ENCODE peak calls at places on chromosome 3, in four cellular contexts. V, E, W and P are unnamed samples.

GRCh38 chr3:187912007-187912406 is 166.7 kb upstream of the BCL6 start:
- DNase-seq in V (no peak), E (no peak), W (no peak), P (no peak)

GRCh38 chr3:126053513-126053912 is 30.4 kb downstream of the SLC41A3 start:
- DNase-seq in V (no peak), E (no peak), W (no peak), P (no peak)

GRCh38 chr3:97940034-97940433 is 32.2 kb downstream of the RIOX2 start:
- DNase-seq in V (peak; percentile 22), E (no peak), W (peak; percentile 52), P (no peak)

GRCh38 chr3:154120903-154121235 is 321 bp upstream of the ARHGEF26 start:
- DNase-seq in V (no peak), E (no peak), W (no peak), P (no peak)

GRCh38 chr3:99945328-99945995 is 127.8 kb downstream of the CMSS1 start:
- DNase-seq in V (peak; percentile 22), E (no peak), W (no peak), P (no peak)

GRCh38 chr3:101521251-101521701 is 8.3 kb upstream of the SENP7 start:
- DNase-seq in V (no peak), E (no peak), W (no peak), P (no peak)

GRCh38 chr3:120449701-120450216 is 1.0 kb downstream of the FSTL1 start:
- DNase-seq in V (peak; percentile 79), E (no peak), W (no peak), P (no peak)

GRCh38 chr3:126340596-126340942 is 16.6 kb downstream of the KLF15 start:
- DNase-seq in V (no peak), E (no peak), W (no peak), P (no peak)

GRCh38 chr3:10337323-10338163 is 16.6 kb upstream of the SEC13 start:
- DNase-seq in V (no peak), E (no peak), W (no peak), P (no peak)

GRCh38 chr3:151901946-151902285 is 28.5 kb downstream of the SUCNR1 start:
- DNase-seq in V (no peak), E (no peak), W (no peak), P (no peak)
- H3K79me2 ChIP-seq in V (peaks cover 2% of the 10 kb centered on the region), E (no peaks in the 10 kb centered on the region), W (no peaks in the 10 kb centered on the region), P (no peaks in the 10 kb centered on the region)

DNA sequence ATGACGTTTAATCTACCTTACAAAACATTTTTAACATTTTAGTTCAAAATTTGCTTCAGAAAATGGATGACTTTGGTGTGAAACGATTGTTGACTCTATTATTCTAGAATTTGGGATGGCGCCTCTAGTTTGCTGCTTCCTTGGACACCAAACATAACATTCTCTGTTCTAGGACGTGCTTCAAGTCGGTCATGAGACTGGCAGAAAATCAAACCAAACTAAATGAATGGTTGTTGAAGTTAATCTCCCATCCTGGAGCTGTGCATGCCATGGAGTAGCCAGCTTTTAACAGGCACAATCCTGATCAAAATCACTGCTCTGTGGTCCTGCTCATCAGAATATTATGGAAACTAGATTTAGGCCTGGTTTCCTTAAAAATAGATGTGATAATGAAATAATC is 9.6 kb upstream of the LRRFIP2 start:
- DNase-seq in V (no peak), E (no peak), W (no peak), P (no peak)
- H3K18ac ChIP-seq in V (no peak overlapping the region), E (no peak overlapping the region), W (no peak overlapping the region), P (no peak overlapping the region)

GRCh38 chr3:105830836-105831235 is 38.0 kb downstream of the CBLB start:
- DNase-seq in V (no peak), E (no peak), W (no peak), P (no peak)
- H3K79me2 ChIP-seq in V (no peaks in the 10 kb centered on the region), E (no peaks in the 10 kb centered on the region), W (no peaks in the 10 kb centered on the region), P (peaks cover 1% of the 10 kb centered on the region)

GRCh38 chr3:149936812-149937230 is 33.9 kb downstream of the PFN2 start:
- DNase-seq in V (peak; percentile 70), E (peak; percentile 50), W (peak; percentile 90), P (peak; percentile 73)
- H3K18ac ChIP-seq in V (no peak overlapping the region), E (no peak overlapping the region), W (no peak overlapping the region), P (no peak overlapping the region)

GRCh38 chr3:30616347-30617027 is 10.1 kb downstream of the TGFBR2 start:
- DNase-seq in V (peak; percentile 53), E (no peak), W (no peak), P (no peak)
- H3K79me2 ChIP-seq in V (peaks cover 14% of the 10 kb centered on the region), E (peaks cover 14% of the 10 kb centered on the region), W (peaks cover 29% of the 10 kb centered on the region), P (peaks cover 36% of the 10 kb centered on the region)

DNA sequence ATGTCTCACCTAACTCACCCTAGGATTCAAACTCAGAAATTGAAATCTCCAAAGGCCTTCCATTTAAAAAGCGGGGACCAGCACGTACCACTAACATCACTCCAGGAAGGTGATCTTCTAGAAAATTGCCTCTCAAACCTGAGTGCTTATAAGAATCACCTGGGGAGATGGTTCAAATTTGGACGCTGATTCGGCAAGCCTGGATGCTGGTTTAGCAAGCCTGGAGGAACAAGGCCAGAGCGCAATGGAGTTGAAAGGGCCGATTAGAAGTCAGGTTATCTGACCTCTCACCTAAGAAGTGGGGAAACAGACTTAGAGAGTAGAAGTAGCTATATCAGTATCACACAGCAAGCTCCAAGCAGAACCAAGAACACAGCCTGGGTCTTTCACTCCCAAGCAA is 68.2 kb downstream of the SSUH2 start:
- DNase-seq in V (no peak), E (no peak), W (no peak), P (no peak)
- H3K18ac ChIP-seq in V (no peak overlapping the region), E (no peak overlapping the region), W (no peak overlapping the region), P (no peak overlapping the region)

GRCh38 chr3:172259191-172259590 is 189.1 kb downstream of the GHSR start:
- DNase-seq in V (peak; percentile 54), E (no peak), W (no peak), P (no peak)
- H3K79me2 ChIP-seq in V (peaks cover 1% of the 10 kb centered on the region), E (no peaks in the 10 kb centered on the region), W (peaks cover 3% of the 10 kb centered on the region), P (no peaks in the 10 kb centered on the region)

DNA sequence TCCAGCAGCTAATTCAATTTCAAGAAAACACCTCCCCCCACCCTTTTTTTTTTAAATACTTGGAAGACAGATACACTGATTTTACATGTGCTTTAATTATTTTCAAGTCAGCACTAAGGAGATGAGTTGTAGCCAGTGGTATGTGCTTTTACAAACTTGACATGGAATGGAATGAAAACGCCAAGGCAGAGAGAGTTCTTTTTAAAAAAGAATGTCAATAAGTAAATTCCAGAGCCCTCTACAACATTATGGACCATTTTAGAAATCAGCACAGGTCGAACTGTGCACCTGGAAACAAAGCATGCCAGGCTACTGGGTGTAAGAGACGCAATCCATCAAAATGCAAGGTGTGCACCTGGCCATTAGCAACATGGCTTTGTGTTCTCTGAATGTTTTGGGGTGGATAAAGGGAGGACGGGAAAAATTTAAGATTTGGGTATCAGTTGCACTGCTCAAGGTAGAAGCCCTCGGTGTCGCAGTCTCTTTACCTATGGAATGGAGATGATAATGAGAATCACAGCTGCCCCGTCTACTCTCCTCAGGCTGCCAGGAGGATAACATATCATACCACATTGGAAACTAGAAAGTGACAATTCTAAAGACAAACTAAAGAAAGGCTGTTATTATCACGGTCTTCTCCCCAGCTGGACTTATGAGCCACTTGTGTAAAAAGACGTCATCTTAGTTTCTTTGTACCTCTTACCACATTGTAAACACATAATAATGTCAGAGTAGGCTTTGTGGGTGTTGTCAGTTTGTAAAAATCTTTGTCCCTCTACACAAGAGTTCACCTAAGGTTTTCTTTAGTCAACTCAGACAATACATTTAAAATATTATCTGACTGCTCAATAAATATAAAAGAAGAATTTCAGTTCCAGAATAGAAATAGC is 107.4 kb upstream of the PRICKLE2 start:
- DNase-seq in V (peak; percentile 51), E (no peak), W (no peak), P (no peak)
- H3K18ac ChIP-seq in V (no peak overlapping the region), E (no peak overlapping the region), W (no peak overlapping the region), P (no peak overlapping the region)

DNA sequence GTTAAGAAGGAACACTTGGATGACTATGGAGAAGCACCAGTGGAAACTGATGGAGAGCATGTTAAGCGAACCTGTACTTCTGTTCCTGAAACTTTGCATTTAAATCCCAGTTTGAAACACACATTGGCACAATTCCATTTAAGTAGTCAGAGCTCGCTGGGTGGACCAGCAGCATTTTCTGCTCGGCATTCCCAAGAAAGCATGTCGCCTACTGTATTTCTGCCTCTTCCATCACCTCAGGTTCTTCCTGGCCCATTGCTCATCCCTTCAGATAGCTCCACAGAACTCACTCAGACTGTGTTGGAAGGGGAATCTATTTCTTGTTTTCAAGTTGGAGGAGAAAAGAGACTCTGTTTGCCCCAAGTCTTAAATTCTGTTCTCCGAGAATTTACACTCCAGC is 3.0 kb downstream of the SKIL start:
- DNase-seq in V (no peak), E (no peak), W (peak; percentile 49), P (no peak)
- H3K79me2 ChIP-seq in V (peaks cover 34% of the 10 kb centered on the region), E (peaks cover 35% of the 10 kb centered on the region), W (peaks cover 69% of the 10 kb centered on the region), P (peaks cover 64% of the 10 kb centered on the region)